ENCODE peak calls at places on chromosomes 7 and 10, in ten cellular contexts. A, Z, Y, R, N, V, U, S, W and X are unnamed samples.

GRCh38 chr7:92645531-92646061 is 55.4 kb upstream of the FAM133B start:
- DNase-seq in Z (no peak), A (no peak), U (peak), S (peak), R (no peak), N (no peak), W (no peak), V (peak), Y (no peak), X (no peak)

GRCh38 chr10:119360181-119360921 is 153.0 kb downstream of the GRK5 start:
- DNase-seq in Z (peak), V (no peak), N (no peak), S (peak), R (no peak), Y (no peak), W (no peak), A (no peak), U (no peak), X (no peak)

GRCh38 chr7:36115448-36116321 is 37.4 kb upstream of the EEPD1 start:
- DNase-seq in Y (no peak), W (no peak), N (peak), U (no peak), R (peak), Z (peak), A (peak), S (peak), V (peak), X (peak)

GRCh38 chr7:74280985-74281384 is 8.2 kb upstream of the CLIP2 start:
- DNase-seq in V (no peak), U (no peak), S (no peak), N (no peak), Z (no peak), R (no peak), A (no peak), Y (no peak), W (no peak), X (no peak)

GRCh38 chr7:73397521-73397934 is 36.0 kb upstream of the FZD9 start:
- DNase-seq in N (no peak), Z (no peak), R (no peak), Y (no peak), W (peak), A (no peak), V (no peak), U (no peak), S (no peak), X (no peak)

GRCh38 chr10:9895981-9896380 is 1121.7 kb upstream of the CELF2 start:
- DNase-seq in S (no peak), U (no peak), A (no peak), Y (no peak), W (no peak), N (no peak), R (no peak), Z (no peak), V (no peak), X (no peak)

GRCh38 chr10:79435271-79436065 is 10.0 kb downstream of the ZCCHC24 start:
- DNase-seq in V (no peak), U (no peak), N (no peak), Y (no peak), Z (peak), A (no peak), R (no peak), S (no peak), W (no peak), X (no peak)

GRCh38 chr7:48116043-48116442 is 27.0 kb downstream of the UPP1 start:
- DNase-seq in N (no peak), V (no peak), R (no peak), W (no peak), A (no peak), Y (no peak), U (no peak), S (no peak), Z (no peak), X (no peak)

GRCh38 chr7:42661312-42661711 is 250.6 kb downstream of the C7orf25 start:
- DNase-seq in V (peak), N (no peak), A (no peak), S (no peak), Y (no peak), U (no peak), Z (no peak), W (no peak), R (no peak), X (no peak)

GRCh38 chr7:45578467-45578866 is 4.3 kb downstream of the ADCY1 start:
- DNase-seq in Y (no peak), Z (no peak), R (no peak), N (no peak), A (no peak), V (no peak), W (no peak), S (no peak), U (no peak), X (no peak)

GRCh38 chr7:132422502-132423101 is 153.7 kb downstream of the PLXNA4 start:
- DNase-seq in N (no peak), Z (no peak), Y (no peak), S (no peak), R (no peak), U (no peak), W (no peak), A (no peak), V (no peak), X (no peak)

GRCh38 chr10:117817116-117817515 is 229.6 kb downstream of the RAB11FIP2 start:
- DNase-seq in A (no peak), V (no peak), S (no peak), W (no peak), U (no peak), R (no peak), N (no peak), Z (no peak), Y (no peak), X (no peak)

GRCh38 chr10:53361281-53361680 is 588.7 kb upstream of the MBL2 start:
- DNase-seq in V (no peak), Y (no peak), S (no peak), R (no peak), U (no peak), W (no peak), A (no peak), N (no peak), Z (no peak), X (no peak)

GRCh38 chr7:121449304-121449703 is 53.2 kb upstream of the FAM3C start:
- DNase-seq in Y (no peak), U (no peak), V (peak), W (no peak), R (no peak), Z (no peak), A (no peak), N (no peak), S (no peak), X (no peak)

GRCh38 chr10:124670849-124671248 is 73.3 kb downstream of the FAM53B start:
- DNase-seq in S (peak), U (no peak), R (no peak), N (peak), W (no peak), Y (no peak), Z (no peak), A (no peak), V (no peak), X (no peak)

GRCh38 chr7:45598697-45599520 is 24.7 kb downstream of the ADCY1 start:
- DNase-seq in Y (no peak), V (no peak), U (no peak), Z (no peak), S (no peak), R (no peak), A (no peak), N (no peak), W (no peak), X (no peak)

GRCh38 chr7:74475987-74476350 is 22.3 kb downstream of the GTF2IRD1 start:
- DNase-seq in U (no peak), R (no peak), N (no peak), V (peak), W (no peak), A (no peak), Z (no peak), Y (no peak), S (no peak), X (no peak)

GRCh38 chr10:132571565-132572544 is 34.3 kb downstream of the INPP5A start:
- DNase-seq in Y (no peak), Z (peak), U (peak), W (peak), A (no peak), N (no peak), V (peak), R (no peak), S (peak), X (peak)
- H3K4me3 ChIP-seq in Y (no peak), Z (no peak), U (no peak), W (no peak), A (no peak), N (peak), V (peak), R (no peak), S (no peak), X (no peak)

GRCh38 chr10:101018600-101019439 is 12.1 kb downstream of the PDZD7 start:
- DNase-seq in V (peak), R (peak), Y (peak), U (peak), S (no peak), Z (peak), W (peak), N (peak), A (peak), X (no peak)
- H3K4me3 ChIP-seq in V (no peak), R (no peak), Y (no peak), U (no peak), S (no peak), Z (no peak), W (peak), N (no peak), A (no peak), X (no peak)

GRCh38 chr10:132961-133898 is 2.0 kb upstream of the ZMYND11 start:
- DNase-seq in Y (no peak), N (no peak), W (peak), S (no peak), R (no peak), V (peak), U (no peak), A (no peak), Z (no peak), X (peak)
- H3K4me3 ChIP-seq in Y (no peak), N (no peak), W (peak), S (no peak), R (no peak), V (no peak), U (no peak), A (no peak), Z (peak), X (peak)

GRCh38 chr7:151740180-151740845 is 136.6 kb downstream of the PRKAG2 start:
- DNase-seq in Z (no peak), A (no peak), Y (no peak), S (peak), N (no peak), W (no peak), U (no peak), R (no peak), V (no peak), X (no peak)
- H3K4me3 ChIP-seq in Z (no peak), A (no peak), Y (no peak), S (no peak), N (no peak), W (no peak), U (no peak), R (no peak), V (no peak), X (no peak)

GRCh38 chr7:99974681-99975080 is 1.1 kb downstream of the AZGP1 start:
- DNase-seq in W (no peak), V (no peak), Z (no peak), A (no peak), N (no peak), S (no peak), Y (no peak), R (no peak), U (no peak), X (no peak)
- H3K4me3 ChIP-seq in W (no peak), V (no peak), Z (no peak), A (no peak), N (no peak), S (no peak), Y (no peak), R (no peak), U (peak), X (no peak)

GRCh38 chr10:74249865-74250264 is 98.8 kb downstream of the ADK start:
- DNase-seq in A (no peak), N (no peak), Z (no peak), U (no peak), Y (no peak), V (peak), W (no peak), S (no peak), R (no peak), X (no peak)

GRCh38 chr10:74244097-74244685 is 93.2 kb downstream of the ADK start:
- DNase-seq in N (no peak), S (no peak), W (peak), V (peak), Y (peak), R (peak), Z (no peak), A (peak), U (no peak), X (no peak)

GRCh38 chr10:74244807-74245206 is 93.8 kb downstream of the ADK start:
- DNase-seq in S (no peak), Y (no peak), W (no peak), A (no peak), U (no peak), Z (no peak), N (no peak), R (no peak), V (no peak), X (no peak)

GRCh38 chr10:74243067-74243466 is 92.0 kb downstream of the ADK start:
- DNase-seq in S (no peak), N (no peak), Y (no peak), V (no peak), A (no peak), Z (no peak), R (no peak), U (no peak), W (no peak), X (no peak)

DNA sequence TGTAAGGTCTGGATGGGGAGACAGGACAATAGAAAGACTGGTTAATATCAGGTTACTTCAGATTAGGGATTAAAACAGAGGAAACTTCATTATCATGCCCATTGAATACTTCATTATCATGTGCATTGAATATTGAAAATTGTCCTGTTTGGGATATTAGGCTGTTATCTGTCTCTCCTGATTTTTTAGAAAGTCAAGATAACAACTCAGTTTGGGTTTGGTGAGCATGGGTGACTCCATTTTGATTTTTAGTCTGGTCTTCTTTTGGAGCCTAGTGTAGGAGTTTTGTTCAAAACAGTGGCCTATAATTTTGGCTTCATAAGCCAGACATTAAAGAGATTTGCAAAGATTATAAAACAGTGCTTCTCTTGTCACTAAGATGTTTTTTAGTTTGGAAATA is 95.5 kb downstream of the ADK start:
- DNase-seq in S (no peak), R (no peak), Z (no peak), U (no peak), W (no peak), V (no peak), N (no peak), A (no peak), Y (no peak), X (no peak)
- H3K4me3 ChIP-seq in S (no peak), R (no peak), Z (no peak), U (no peak), W (no peak), V (no peak), N (no peak), A (no peak), Y (no peak), X (no peak)

GRCh38 chr10:50358925-50359687 is 107.8 kb upstream of the ASAH2 start:
- DNase-seq in S (no peak), W (no peak), V (no peak), R (no peak), Y (no peak), Z (no peak), U (no peak), N (no peak), A (no peak), X (no peak)
- H3K4me3 ChIP-seq in S (no peak), W (no peak), V (no peak), R (no peak), Y (no peak), Z (no peak), U (no peak), N (no peak), A (no peak), X (no peak)

GRCh38 chr7:11638026-11638774 is 193.8 kb downstream of the THSD7A start:
- DNase-seq in S (no peak), N (no peak), W (peak), V (no peak), Y (no peak), U (no peak), A (no peak), R (no peak), Z (no peak), X (no peak)
- H3K4me3 ChIP-seq in S (no peak), N (no peak), W (no peak), V (no peak), Y (no peak), U (no peak), A (no peak), R (no peak), Z (no peak), X (no peak)

GRCh38 chr7:44486693-44487092 is 3.8 kb downstream of the NUDCD3 start:
- DNase-seq in Z (no peak), Y (no peak), A (no peak), V (peak), W (no peak), R (no peak), U (no peak), N (no peak), S (no peak), X (no peak)
- H3K4me3 ChIP-seq in Z (no peak), Y (no peak), A (no peak), V (no peak), W (no peak), R (no peak), U (no peak), N (no peak), S (no peak), X (no peak)

DNA sequence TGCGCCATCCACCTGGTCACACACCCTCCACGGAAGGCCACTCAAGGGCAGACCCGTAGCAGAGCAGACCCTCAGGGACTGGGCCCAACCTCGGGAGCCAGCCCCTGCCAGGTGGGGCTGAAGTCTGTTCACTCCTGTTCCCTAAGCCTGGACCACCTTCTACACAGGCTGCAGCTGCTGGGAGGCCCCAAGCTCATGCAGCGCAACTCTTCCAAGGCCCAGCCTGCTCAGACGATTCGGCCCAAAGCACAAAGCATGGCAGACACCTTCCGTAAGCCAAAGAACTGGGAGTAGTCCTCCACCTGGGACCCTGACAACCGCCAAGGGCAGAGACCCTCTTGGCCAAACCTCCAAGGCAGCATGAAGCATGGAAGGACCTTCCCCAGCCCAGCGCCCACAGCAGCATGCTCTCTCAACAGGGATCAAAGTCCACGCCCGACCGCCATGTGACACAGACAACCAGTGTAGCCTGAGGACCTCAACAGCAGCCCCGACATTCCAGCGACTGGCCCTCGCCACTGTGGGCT is 11.5 kb downstream of the SHH start:
- DNase-seq in Y (no peak), S (peak), A (no peak), R (no peak), V (no peak), Z (no peak), U (no peak), W (no peak), N (peak), X (no peak)
- H3K4me3 ChIP-seq in Y (no peak), S (no peak), A (no peak), R (no peak), V (no peak), Z (no peak), U (no peak), W (no peak), N (no peak), X (no peak)